ENCODE peak calls at places on chromosomes 5 and 9, in seven cellular contexts. F is osteocyte, A is nephron progenitor cell, R is B cell, Q is neural crest cell, D is endothelial cell, P is PC-3. G is an unnamed sample.

GRCh38 chr5:166358127-166358840 is 1933.2 kb upstream of the WWC1 start:
- DNase-seq in F (no peak), A (no peak), R (no peak), Q (no peak), D (no peak), P (no peak), G (no peak)

GRCh38 chr9:72894342-72894741 is 58.5 kb downstream of the ALDH1A1 start:
- DNase-seq in F (no peak), A (no peak), R (no peak), Q (no peak), D (no peak), P (no peak), G (no peak)

GRCh38 chr5:102867999-102868662 is 113.0 kb downstream of the PAM start:
- DNase-seq in F (no peak), A (no peak), R (no peak), Q (no peak), D (no peak), P (no peak), G (no peak)

GRCh38 chr9:106731910-106732309 is 131.1 kb upstream of the ZNF462 start:
- DNase-seq in F (no peak), A (no peak), R (no peak), Q (no peak), D (no peak), P (no peak), G (no peak)

GRCh38 chr5:179509239-179509638 is 41.1 kb upstream of the RUFY1 start:
- DNase-seq in F (no peak), A (no peak), R (no peak), Q (no peak), D (no peak), P (no peak), G (no peak)

GRCh38 chr9:127131871-127132270 is 9.4 kb upstream of the ANGPTL2 start:
- DNase-seq in F (no peak), A (no peak), R (no peak), Q (no peak), D (no peak), P (peak; percentile 55), G (no peak)

GRCh38 chr9:123954921-123955320 is 25.0 kb upstream of the DENND1A start:
- DNase-seq in F (no peak), A (no peak), R (no peak), Q (no peak), D (no peak), P (no peak), G (no peak)

GRCh38 chr9:129458155-129458661 is 162.7 kb downstream of the C9orf50 start:
- DNase-seq in F (no peak), A (no peak), R (peak; percentile 50), Q (no peak), D (no peak), P (no peak), G (no peak)

GRCh38 chr5:79935992-79936643 is 54.9 kb downstream of the MTX3 start:
- DNase-seq in F (no peak), A (no peak), R (no peak), Q (no peak), D (no peak), P (no peak), G (no peak)

GRCh38 chr9:125747765-125748510 is 765 bp downstream of the PBX3 start:
- DNase-seq in F (no peak), A (peak; percentile 49), R (peak; percentile 51), Q (no peak), D (peak; percentile 51), P (peak; percentile 14), G (peak; percentile 75)

GRCh38 chr9:5388026-5388806 is 48.5 kb upstream of the RLN1 start:
- DNase-seq in F (no peak), A (no peak), R (no peak), Q (no peak), D (no peak), P (no peak), G (no peak)

GRCh38 chr5:40396312-40396711 is 283.4 kb upstream of the PTGER4 start:
- DNase-seq in F (no peak), A (no peak), R (no peak), Q (no peak), D (no peak), P (no peak), G (no peak)

GRCh38 chr5:140546851-140547507 is 483 bp upstream of the EIF4EBP3 start:
- DNase-seq in F (no peak), A (no peak), R (no peak), Q (no peak), D (no peak), P (peak; percentile 12), G (no peak)

GRCh38 chr5:33984671-33985124 is at the start of gene SLC45A2:
- DNase-seq in F (no peak), A (no peak), R (no peak), Q (no peak), D (no peak), P (no peak), G (no peak)

GRCh38 chr9:92762781-92763708 is 1.6 kb downstream of the BICD2 start:
- DNase-seq in F (no peak), A (no peak), R (no peak), Q (no peak), D (no peak), P (no peak), G (no peak)

GRCh38 chr5:74026310-74026709 is 400.3 kb downstream of the ARHGEF28 start:
- DNase-seq in F (no peak), A (no peak), R (no peak), Q (no peak), D (no peak), P (no peak), G (no peak)

GRCh38 chr9:116480700-116481099 is 206.4 kb upstream of the TRIM32 start:
- DNase-seq in F (no peak), A (no peak), R (no peak), Q (no peak), D (no peak), P (no peak), G (no peak)

GRCh38 chr5:126104951-126105350 is 318.3 kb upstream of the GRAMD2B start:
- DNase-seq in F (no peak), A (no peak), R (no peak), Q (no peak), D (no peak), P (no peak), G (no peak)

GRCh38 chr5:35230043-35230611 is at the start of gene PRLR:
- DNase-seq in F (no peak), A (peak; percentile 38), R (no peak), Q (no peak), D (peak; percentile 18), P (peak; percentile 21), G (no peak)

DNA sequence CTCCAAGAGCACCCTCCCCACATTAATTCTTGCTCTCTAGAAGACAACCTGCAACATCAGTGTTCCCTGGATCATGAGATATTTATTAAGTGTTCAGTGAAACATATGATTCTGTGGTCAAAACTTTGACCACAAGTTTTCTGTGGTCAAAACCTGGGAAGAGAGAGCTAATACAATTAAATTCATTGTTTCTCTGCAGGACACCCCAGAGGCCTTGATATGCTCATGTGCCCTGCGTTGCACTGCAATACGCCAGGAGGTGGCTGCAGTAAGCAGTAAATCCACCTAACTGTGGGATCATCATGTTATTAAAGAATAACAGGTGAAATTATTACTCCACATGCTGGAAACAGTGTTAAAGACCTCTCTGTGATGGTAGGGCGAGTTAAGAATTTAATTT is 109.3 kb upstream of the SPDL1 start:
- DNase-seq in F (no peak), A (no peak), R (no peak), Q (no peak), D (no peak), P (no peak), G (no peak)
- TF ChIP-seq CTCF in F (no peak), A (no peak), R (no peak), Q (no peak), D (no peak), P (peak; percentile 28), G (no peak)

DNA sequence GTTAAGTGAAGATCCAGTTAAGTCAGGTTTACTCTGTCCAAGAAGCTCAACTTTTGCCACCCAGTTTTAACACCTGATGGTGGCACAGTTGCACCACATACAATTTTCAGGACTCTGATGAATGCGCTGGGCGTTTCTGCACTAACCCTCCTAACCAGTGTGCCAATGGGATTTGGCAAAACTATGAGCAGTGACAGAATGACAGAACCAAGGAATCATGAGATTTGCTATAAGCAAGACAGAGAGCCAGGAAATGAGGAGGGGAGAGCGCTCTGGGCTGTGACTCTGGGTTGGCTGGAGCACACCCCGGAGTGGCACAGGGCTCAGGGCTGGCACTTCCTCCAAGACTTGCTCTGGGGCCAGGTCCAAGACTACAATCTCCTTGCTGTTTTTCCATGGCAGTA is 84.1 kb downstream of the SH3PXD2B start:
- DNase-seq in F (no peak), A (no peak), R (no peak), Q (no peak), D (no peak), P (no peak), G (no peak)
- TF ChIP-seq CTCF in F (no peak), A (no peak), R (no peak), Q (no peak), D (no peak), P (no peak), G (no peak)

GRCh38 chr5:176542596-176543427 is 5.6 kb upstream of the RNF44 start:
- DNase-seq in F (no peak), A (peak; percentile 42), R (no peak), Q (peak; percentile 14), D (peak; percentile 40), P (peak; percentile 58), G (no peak)
- TF ChIP-seq CTCF in F (peak; percentile 21), A (no peak), R (peak; percentile 13), Q (peak; percentile 31), D (no peak), P (no peak), G (peak; percentile 31)

GRCh38 chr5:149641000-149641576 is 59.8 kb downstream of the ARHGEF37 start:
- DNase-seq in F (no peak), A (no peak), R (no peak), Q (no peak), D (no peak), P (no peak), G (no peak)
- TF ChIP-seq CTCF in F (no peak), A (no peak), R (no peak), Q (no peak), D (no peak), P (no peak), G (no peak)

DNA sequence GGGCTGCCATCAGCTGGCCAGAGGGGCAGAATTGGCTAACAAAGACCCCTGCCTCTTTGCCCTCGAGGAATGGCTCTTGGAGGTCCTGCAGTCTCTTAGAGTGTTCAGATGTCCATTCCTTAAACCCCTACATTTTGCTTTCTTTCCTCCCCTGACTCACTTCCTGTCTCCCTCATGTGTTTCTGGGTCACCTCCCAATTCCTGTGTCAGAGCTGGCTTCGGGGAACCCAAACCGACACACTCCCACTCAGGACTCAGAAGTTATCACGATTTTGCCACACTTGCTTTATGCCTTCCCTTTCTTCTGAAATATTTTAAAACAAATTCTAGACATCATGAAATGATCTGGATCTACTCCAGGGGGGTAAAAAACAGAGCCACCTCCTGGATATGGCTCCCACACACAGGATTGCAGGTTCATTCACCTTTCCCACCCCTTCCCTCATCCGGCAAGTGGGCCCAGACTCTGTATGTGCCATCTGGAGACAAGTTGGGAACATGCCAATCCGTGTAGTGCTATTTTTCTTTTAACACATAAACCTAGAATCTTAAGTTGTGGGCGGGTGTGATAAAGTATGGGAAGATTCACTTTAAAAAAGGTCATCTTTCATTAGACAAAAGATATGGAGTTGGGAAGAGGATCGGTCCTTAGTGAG is 145.7 kb downstream of the NXNL2 start:
- DNase-seq in F (no peak), A (no peak), R (no peak), Q (no peak), D (no peak), P (no peak), G (no peak)
- TF ChIP-seq CTCF in F (no peak), A (no peak), R (no peak), Q (no peak), D (no peak), P (no peak), G (no peak)